ENCODE peak calls at places on chromosomes 16 and 17, in four cellular contexts. C, Z, D and H are unnamed samples.

GRCh38 chr17:9144502-9145233 is 123.4 kb downstream of the NTN1 start:
- DNase-seq in C (no peak), Z (no peak), D (no peak), H (no peak)

GRCh38 chr16:61993076-61993475 is 43.2 kb downstream of the CDH8 start:
- DNase-seq in C (no peak), Z (no peak), D (peak; percentile 13), H (no peak)

GRCh38 chr17:36825956-36826350 is 111.3 kb upstream of the LHX1 start:
- DNase-seq in C (no peak), Z (no peak), D (no peak), H (no peak)

GRCh38 chr16:81625544-81626152 is 153.4 kb upstream of the PLCG2 start:
- DNase-seq in C (no peak), Z (no peak), D (no peak), H (no peak)

GRCh38 chr16:85759136-85759535 is 8.2 kb upstream of the C16orf74 start:
- DNase-seq in C (no peak), Z (peak; percentile 81), D (no peak), H (no peak)

GRCh38 chr17:79221597-79221996 is 147.0 kb downstream of the ENGASE start:
- DNase-seq in C (no peak), Z (no peak), D (no peak), H (no peak)

GRCh38 chr17:75822119-75822799 is 21.9 kb downstream of the UNC13D start:
- DNase-seq in C (no peak), Z (peak; percentile 65), D (peak; percentile 72), H (no peak)

GRCh38 chr16:1378087-1378803 is 26.5 kb downstream of the GNPTG start:
- DNase-seq in C (no peak), Z (no peak), D (no peak), H (no peak)

GRCh38 chr17:246226-246625 is 64.8 kb upstream of the DOC2B start:
- DNase-seq in C (no peak), Z (no peak), D (no peak), H (no peak)

GRCh38 chr16:88301431-88301830 is 81.3 kb upstream of the ZNF469 start:
- DNase-seq in C (no peak), Z (no peak), D (no peak), H (no peak)

GRCh38 chr16:88468289-88469129 is 15.4 kb downstream of the ZFPM1 start:
- DNase-seq in C (peak; percentile 86), Z (no peak), D (no peak), H (no peak)

GRCh38 chr17:4105232-4105631 is 37.6 kb downstream of the ZZEF1 start:
- DNase-seq in C (no peak), Z (no peak), D (no peak), H (no peak)

GRCh38 chr16:85278851-85279250 is 166.6 kb upstream of the CIBAR2 start:
- DNase-seq in C (no peak), Z (no peak), D (no peak), H (no peak)

GRCh38 chr16:87125206-87126155 is 191.7 kb downstream of the C16orf95 start:
- DNase-seq in C (no peak), Z (no peak), D (no peak), H (no peak)

GRCh38 chr16:81576696-81577095 is 132.1 kb downstream of the CMIP start:
- DNase-seq in C (no peak), Z (no peak), D (no peak), H (no peak)

GRCh38 chr17:19659366-19660177 is 11.0 kb downstream of the ALDH3A2 start:
- DNase-seq in C (no peak), Z (no peak), D (no peak), H (no peak)